ENCODE peak calls at places on chromosomes 16 and 17, in seven cellular contexts. One of them, this sample, is unnamed.

GRCh38 chr16:72995151-72995881 is 52.6 kb downstream of the ZFHX3 start:
- DNase-seq in ovary: no peak
- DNase-seq in right atrium auricular region: no peak
- DNase-seq in AG04449: no peak
- DNase-seq in Panc1: no peak
- DNase-seq in foreskin fibroblast: no peak
- DNase-seq in fibroblast of mammary gland: no peak
- DNase-seq in this sample: no peak

GRCh38 chr17:45410144-45411091 is 22.3 kb downstream of the ARHGAP27 start:
- DNase-seq in ovary: no peak
- DNase-seq in right atrium auricular region: no peak
- DNase-seq in AG04449: no peak
- DNase-seq in Panc1: no peak
- DNase-seq in foreskin fibroblast: no peak
- DNase-seq in fibroblast of mammary gland: no peak
- DNase-seq in this sample: no peak

GRCh38 chr16:1216296-1216619 is 8.8 kb downstream of the TPSG1 start:
- DNase-seq in ovary: no peak
- DNase-seq in right atrium auricular region: no peak
- DNase-seq in AG04449: no peak
- DNase-seq in Panc1: no peak
- DNase-seq in foreskin fibroblast: no peak
- DNase-seq in fibroblast of mammary gland: no peak
- DNase-seq in this sample: no peak

GRCh38 chr17:4394208-4395110 is 28.0 kb upstream of the UBE2G1 start:
- DNase-seq in ovary: no peak
- DNase-seq in right atrium auricular region: no peak
- DNase-seq in AG04449: no peak
- DNase-seq in Panc1: no peak
- DNase-seq in foreskin fibroblast: no peak
- DNase-seq in fibroblast of mammary gland: no peak
- DNase-seq in this sample: no peak

GRCh38 chr17:7047566-7047965 is 3.7 kb upstream of the SLC16A11 start:
- DNase-seq in ovary: no peak
- DNase-seq in right atrium auricular region: no peak
- DNase-seq in AG04449: no peak
- DNase-seq in Panc1: no peak
- DNase-seq in foreskin fibroblast: no peak
- DNase-seq in fibroblast of mammary gland: no peak
- DNase-seq in this sample: no peak

GRCh38 chr16:14955546-14956231 is 18.4 kb downstream of the NPIPA1 start:
- DNase-seq in ovary: peak; percentile 78
- DNase-seq in right atrium auricular region: no peak
- DNase-seq in AG04449: no peak
- DNase-seq in Panc1: no peak
- DNase-seq in foreskin fibroblast: no peak
- DNase-seq in fibroblast of mammary gland: no peak
- DNase-seq in this sample: no peak

GRCh38 chr17:74192950-74193781 is 10.3 kb upstream of the RPL38 start:
- DNase-seq in ovary: no peak
- DNase-seq in right atrium auricular region: no peak
- DNase-seq in AG04449: no peak
- DNase-seq in Panc1: no peak
- DNase-seq in foreskin fibroblast: no peak
- DNase-seq in fibroblast of mammary gland: peak; percentile 70
- DNase-seq in this sample: no peak

GRCh38 chr16:81604960-81605383 is 160.4 kb downstream of the CMIP start:
- DNase-seq in ovary: no peak
- DNase-seq in right atrium auricular region: no peak
- DNase-seq in AG04449: no peak
- DNase-seq in Panc1: no peak
- DNase-seq in foreskin fibroblast: peak; percentile 59
- DNase-seq in fibroblast of mammary gland: peak; percentile 56
- DNase-seq in this sample: peak; percentile 62

GRCh38 chr16:87271256-87271655 is 45.9 kb downstream of the C16orf95 start:
- DNase-seq in ovary: no peak
- DNase-seq in right atrium auricular region: no peak
- DNase-seq in AG04449: no peak
- DNase-seq in Panc1: no peak
- DNase-seq in foreskin fibroblast: no peak
- DNase-seq in fibroblast of mammary gland: no peak
- DNase-seq in this sample: no peak

GRCh38 chr17:45227101-45227591 is 5.5 kb downstream of the FMNL1 start:
- DNase-seq in ovary: no peak
- DNase-seq in right atrium auricular region: no peak
- DNase-seq in AG04449: no peak
- DNase-seq in Panc1: no peak
- DNase-seq in foreskin fibroblast: no peak
- DNase-seq in fibroblast of mammary gland: peak; percentile 29
- DNase-seq in this sample: no peak

GRCh38 chr17:82330322-82331239 is 3.0 kb downstream of the SECTM1 start:
- DNase-seq in ovary: peak; percentile 78
- DNase-seq in right atrium auricular region: no peak
- DNase-seq in AG04449: no peak
- DNase-seq in Panc1: no peak
- DNase-seq in foreskin fibroblast: peak; percentile 50
- DNase-seq in fibroblast of mammary gland: peak; percentile 60
- DNase-seq in this sample: peak; percentile 81

GRCh38 chr17:17890773-17891759 is 54.3 kb upstream of the SREBF1 start:
- DNase-seq in ovary: peak; percentile 65
- DNase-seq in right atrium auricular region: no peak
- DNase-seq in AG04449: no peak
- DNase-seq in Panc1: peak; percentile 52
- DNase-seq in foreskin fibroblast: peak; percentile 64
- DNase-seq in fibroblast of mammary gland: peak; percentile 73
- DNase-seq in this sample: peak; percentile 78

GRCh38 chr17:66636111-66636510 is 198.8 kb upstream of the CACNG5 start:
- DNase-seq in ovary: no peak
- DNase-seq in right atrium auricular region: no peak
- DNase-seq in AG04449: no peak
- DNase-seq in Panc1: no peak
- DNase-seq in foreskin fibroblast: peak; percentile 36
- DNase-seq in fibroblast of mammary gland: peak; percentile 74
- DNase-seq in this sample: peak; percentile 42

GRCh38 chr17:66200685-66201092 is 8.8 kb upstream of the CEP112 start:
- DNase-seq in ovary: no peak
- DNase-seq in right atrium auricular region: no peak
- DNase-seq in AG04449: peak; percentile 14
- DNase-seq in Panc1: peak; percentile 17
- DNase-seq in foreskin fibroblast: peak; percentile 80
- DNase-seq in fibroblast of mammary gland: peak; percentile 83
- DNase-seq in this sample: peak; percentile 87

GRCh38 chr17:17186551-17187505 is 19.3 kb downstream of the PLD6 start:
- DNase-seq in ovary: no peak
- DNase-seq in right atrium auricular region: no peak
- DNase-seq in AG04449: peak; percentile 7
- DNase-seq in Panc1: no peak
- DNase-seq in foreskin fibroblast: no peak
- DNase-seq in fibroblast of mammary gland: no peak
- DNase-seq in this sample: no peak

GRCh38 chr17:7177954-7178477 is 1.2 kb downstream of the ASGR1 start:
- DNase-seq in ovary: no peak
- DNase-seq in right atrium auricular region: no peak
- DNase-seq in AG04449: no peak
- DNase-seq in Panc1: no peak
- DNase-seq in foreskin fibroblast: no peak
- DNase-seq in fibroblast of mammary gland: peak; percentile 40
- DNase-seq in this sample: peak; percentile 31

GRCh38 chr17:27236710-27237315 is 57.1 kb upstream of the WSB1 start:
- DNase-seq in ovary: peak; percentile 71
- DNase-seq in right atrium auricular region: peak; percentile 86
- DNase-seq in AG04449: peak; percentile 16
- DNase-seq in Panc1: peak; percentile 72
- DNase-seq in foreskin fibroblast: peak; percentile 55
- DNase-seq in fibroblast of mammary gland: peak; percentile 77
- DNase-seq in this sample: peak; percentile 89

GRCh38 chr17:65370669-65371126 is 190.8 kb downstream of the AXIN2 start:
- DNase-seq in ovary: no peak
- DNase-seq in right atrium auricular region: peak; percentile 52
- DNase-seq in AG04449: no peak
- DNase-seq in Panc1: no peak
- DNase-seq in foreskin fibroblast: no peak
- DNase-seq in fibroblast of mammary gland: no peak
- DNase-seq in this sample: peak; percentile 39

GRCh38 chr17:21166599-21167265 is 40.0 kb downstream of the DHRS7B start:
- DNase-seq in ovary: no peak
- DNase-seq in right atrium auricular region: no peak
- DNase-seq in AG04449: peak; percentile 59
- DNase-seq in Panc1: no peak
- DNase-seq in foreskin fibroblast: peak; percentile 29
- DNase-seq in fibroblast of mammary gland: peak; percentile 74
- DNase-seq in this sample: peak; percentile 39

DNA sequence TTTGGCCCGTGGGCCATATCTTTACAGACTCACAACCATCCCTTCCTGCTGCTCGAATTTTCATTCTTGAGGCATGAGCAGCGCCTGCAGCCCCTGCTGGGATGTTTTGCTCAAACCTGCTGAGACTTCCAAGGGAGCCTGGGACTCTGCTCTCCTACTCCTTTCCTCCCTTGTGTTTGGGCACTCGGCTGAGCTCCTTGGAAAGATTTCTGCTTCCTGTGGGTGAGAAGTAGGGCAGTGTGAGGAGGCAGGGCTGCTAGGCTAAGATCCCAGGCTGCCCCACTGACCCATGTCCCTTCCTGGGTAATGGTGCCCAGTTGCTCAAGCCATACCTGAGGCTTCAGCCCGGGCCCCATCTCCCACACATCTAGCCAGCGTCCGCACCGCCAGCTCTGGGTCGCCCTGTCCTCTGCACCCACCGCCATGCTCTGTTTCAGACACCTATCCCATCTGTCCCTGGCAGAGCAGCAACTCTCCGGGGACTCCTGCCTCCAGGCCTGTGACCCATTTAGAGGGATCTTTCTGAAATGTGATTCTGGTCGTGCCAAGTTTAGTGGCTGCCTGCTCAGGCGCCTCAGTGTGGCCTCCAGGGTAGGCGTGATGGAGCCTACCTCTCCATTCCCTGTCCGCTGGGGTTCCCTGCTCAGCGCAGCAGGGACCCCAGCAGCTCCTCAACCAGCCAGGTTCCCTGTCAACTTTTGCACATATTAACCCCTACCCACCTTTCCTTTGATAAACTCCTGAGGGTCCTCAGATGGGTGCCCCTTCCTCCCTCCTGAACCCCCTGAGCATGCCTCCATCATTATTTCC is 190.1 kb downstream of the CCDC182 start:
- DNase-seq in ovary: no peak
- DNase-seq in right atrium auricular region: no peak
- DNase-seq in AG04449: no peak
- DNase-seq in Panc1: no peak
- DNase-seq in foreskin fibroblast: no peak
- DNase-seq in fibroblast of mammary gland: no peak
- DNase-seq in this sample: no peak
- H3K4me3 ChIP-seq in ovary: no peak overlapping the region
- H3K4me3 ChIP-seq in right atrium auricular region: no peak overlapping the region
- H3K4me3 ChIP-seq in AG04449: no peak overlapping the region
- H3K4me3 ChIP-seq in Panc1: no peak overlapping the region
- H3K4me3 ChIP-seq in foreskin fibroblast: no peak overlapping the region
- H3K4me3 ChIP-seq in fibroblast of mammary gland: no peak overlapping the region
- H3K4me3 ChIP-seq in this sample: no peak overlapping the region

GRCh38 chr17:78176548-78177025 is 8.2 kb downstream of the SYNGR2 start:
- DNase-seq in ovary: peak; percentile 83
- DNase-seq in right atrium auricular region: peak; percentile 81
- DNase-seq in AG04449: no peak
- DNase-seq in Panc1: no peak
- DNase-seq in foreskin fibroblast: no peak
- DNase-seq in fibroblast of mammary gland: peak; percentile 41
- DNase-seq in this sample: peak; percentile 51

GRCh38 chr17:78182504-78182903 is 4.3 kb downstream of the TK1 start:
- DNase-seq in ovary: no peak
- DNase-seq in right atrium auricular region: no peak
- DNase-seq in AG04449: no peak
- DNase-seq in Panc1: no peak
- DNase-seq in foreskin fibroblast: no peak
- DNase-seq in fibroblast of mammary gland: no peak
- DNase-seq in this sample: no peak

GRCh38 chr17:78180508-78180907 is 6.3 kb downstream of the TK1 start:
- DNase-seq in ovary: no peak
- DNase-seq in right atrium auricular region: no peak
- DNase-seq in AG04449: no peak
- DNase-seq in Panc1: no peak
- DNase-seq in foreskin fibroblast: no peak
- DNase-seq in fibroblast of mammary gland: no peak
- DNase-seq in this sample: no peak

GRCh38 chr17:78179372-78179771 is 7.5 kb downstream of the TK1 start:
- DNase-seq in ovary: peak; percentile 47
- DNase-seq in right atrium auricular region: no peak
- DNase-seq in AG04449: peak; percentile 10
- DNase-seq in Panc1: no peak
- DNase-seq in foreskin fibroblast: peak; percentile 48
- DNase-seq in fibroblast of mammary gland: peak; percentile 39
- DNase-seq in this sample: peak; percentile 51

DNA sequence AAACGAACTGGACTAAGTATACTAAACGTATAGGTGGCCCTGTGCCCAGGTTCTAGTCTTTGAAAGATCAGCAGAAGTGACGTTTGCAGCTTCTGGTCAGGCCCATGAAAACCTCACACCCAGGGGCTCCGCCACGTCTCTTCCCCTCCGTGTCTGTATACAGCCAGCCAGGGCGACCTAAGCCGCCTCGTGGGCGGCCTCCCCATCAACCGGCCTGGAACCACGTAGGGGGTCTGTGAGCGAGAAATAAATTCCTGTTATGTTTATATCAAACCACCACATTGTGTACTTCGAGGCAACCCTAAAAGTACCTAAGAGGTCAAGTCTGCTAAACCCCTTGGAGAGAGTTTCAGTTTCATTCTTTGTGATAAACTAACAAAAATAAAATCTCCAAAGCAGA is 6.8 kb downstream of the TK1 start:
- DNase-seq in ovary: peak; percentile 67
- DNase-seq in right atrium auricular region: no peak
- DNase-seq in AG04449: no peak
- DNase-seq in Panc1: no peak
- DNase-seq in foreskin fibroblast: no peak
- DNase-seq in fibroblast of mammary gland: no peak
- DNase-seq in this sample: no peak
- TF ChIP-seq CTCF in ovary: no peak
- TF ChIP-seq CTCF in right atrium auricular region: no peak
- TF ChIP-seq CTCF in AG04449: no peak
- TF ChIP-seq CTCF in Panc1: no peak
- TF ChIP-seq CTCF in foreskin fibroblast: no peak
- TF ChIP-seq CTCF in fibroblast of mammary gland: no peak
- TF ChIP-seq CTCF in this sample: no peak

GRCh38 chr16:2470603-2471015 is 488 bp upstream of the NTN3 start:
- DNase-seq in ovary: no peak
- DNase-seq in right atrium auricular region: no peak
- DNase-seq in AG04449: no peak
- DNase-seq in Panc1: no peak
- DNase-seq in foreskin fibroblast: no peak
- DNase-seq in fibroblast of mammary gland: no peak
- DNase-seq in this sample: no peak
- H3K4me3 ChIP-seq in ovary: no peak overlapping the region
- H3K4me3 ChIP-seq in right atrium auricular region: peak overlapping the region; percentile 47
- H3K4me3 ChIP-seq in AG04449: no peak overlapping the region
- H3K4me3 ChIP-seq in Panc1: no peak overlapping the region
- H3K4me3 ChIP-seq in foreskin fibroblast: no peak overlapping the region
- H3K4me3 ChIP-seq in fibroblast of mammary gland: no peak overlapping the region
- H3K4me3 ChIP-seq in this sample: no peak overlapping the region

GRCh38 chr16:62224810-62225209 is 188.6 kb upstream of the CDH8 start:
- DNase-seq in ovary: no peak
- DNase-seq in right atrium auricular region: no peak
- DNase-seq in AG04449: no peak
- DNase-seq in Panc1: no peak
- DNase-seq in foreskin fibroblast: no peak
- DNase-seq in fibroblast of mammary gland: no peak
- DNase-seq in this sample: no peak

GRCh38 chr16:62225675-62226074 is 189.4 kb upstream of the CDH8 start:
- DNase-seq in ovary: no peak
- DNase-seq in right atrium auricular region: peak; percentile 69
- DNase-seq in AG04449: no peak
- DNase-seq in Panc1: peak; percentile 12
- DNase-seq in foreskin fibroblast: no peak
- DNase-seq in fibroblast of mammary gland: peak; percentile 15
- DNase-seq in this sample: peak; percentile 9
- TF ChIP-seq CTCF in ovary: no peak
- TF ChIP-seq CTCF in right atrium auricular region: peak; percentile 58
- TF ChIP-seq CTCF in AG04449: peak; percentile 2
- TF ChIP-seq CTCF in Panc1: peak; percentile 65
- TF ChIP-seq CTCF in foreskin fibroblast: peak; percentile 14
- TF ChIP-seq CTCF in fibroblast of mammary gland: peak; percentile 11
- TF ChIP-seq CTCF in this sample: no peak